ENCODE peak calls at places on chromosomes 5 and 9, in four cellular contexts. X is progenitor cell of endocrine pancreas; T is stimulated activated CD4-positive, alpha-beta T cell treated with anti-CD3 and anti-CD28 coated beads, Interleukin-2, amount 100 ng/mL, for 48 hours; V is uterus. S is an unnamed sample.

GRCh38 chr9:21995652-21996275 is 1.2 kb downstream of the CDKN2B-AS1 start:
- DNase-seq in V (peak; percentile 51), X (peak; percentile 33), T (no peak), S (no peak)

GRCh38 chr5:87411586-87412416 is 929 bp downstream of the CCNH start:
- DNase-seq in V (no peak), T (peak; percentile 4), X (no peak), S (peak; percentile 29)

GRCh38 chr5:44665101-44665701 is 143.5 kb upstream of the MRPS30 start:
- DNase-seq in T (no peak), X (no peak), V (no peak), S (no peak)

GRCh38 chr9:4986291-4986690 is 1.2 kb downstream of the JAK2 start:
- DNase-seq in T (no peak), X (no peak), V (no peak), S (no peak)

GRCh38 chr5:125899006-125899405 is 524.2 kb upstream of the GRAMD2B start:
- DNase-seq in T (no peak), V (no peak), X (no peak), S (no peak)

GRCh38 chr5:149963722-149964121 is 3.2 kb downstream of the SLC26A2 start:
- DNase-seq in V (no peak), T (no peak), X (no peak), S (no peak)

GRCh38 chr9:109307380-109308240 is 13.2 kb downstream of the EPB41L4B start:
- DNase-seq in V (no peak), T (no peak), X (no peak), S (no peak)

GRCh38 chr9:121743441-121744001 is 92.1 kb downstream of the DAB2IP start:
- DNase-seq in T (no peak), X (peak; percentile 70), V (peak; percentile 81), S (peak; percentile 45)

GRCh38 chr5:2015961-2016360 is 133.2 kb upstream of the IRX4 start:
- DNase-seq in V (no peak), X (no peak), T (no peak), S (no peak)

GRCh38 chr5:1801954-1802295 is 718 bp downstream of the NDUFS6 start:
- DNase-seq in X (no peak), T (no peak), V (no peak), S (no peak)

S was measured in substantia nigra.